ENCODE peak calls at places on chromosome 7, in six cellular contexts. One of them, this sample, is unnamed.

GRCh38 chr7:124652237-124652636 is 113.4 kb downstream of the GPR37 start:
- DNase-seq in lower lobe of right lung: no peak
- DNase-seq in thoracic aorta: no peak
- DNase-seq in nephron progenitor cell: no peak
- DNase-seq in AG04450: peak
- DNase-seq in A549: no peak
- DNase-seq in this sample: no peak

GRCh38 chr7:81029523-81029922 is 110.7 kb upstream of the SEMA3C start:
- DNase-seq in lower lobe of right lung: no peak
- DNase-seq in thoracic aorta: no peak
- DNase-seq in nephron progenitor cell: no peak
- DNase-seq in AG04450: no peak
- DNase-seq in A549: no peak
- DNase-seq in this sample: no peak

GRCh38 chr7:158102897-158103296 is 484.7 kb downstream of the PTPRN2 start:
- DNase-seq in lower lobe of right lung: no peak
- DNase-seq in thoracic aorta: no peak
- DNase-seq in nephron progenitor cell: no peak
- DNase-seq in AG04450: no peak
- DNase-seq in A549: no peak
- DNase-seq in this sample: no peak

GRCh38 chr7:22184549-22185199 is 172.3 kb downstream of the RAPGEF5 start:
- DNase-seq in lower lobe of right lung: no peak
- DNase-seq in thoracic aorta: no peak
- DNase-seq in nephron progenitor cell: no peak
- DNase-seq in AG04450: no peak
- DNase-seq in A549: no peak
- DNase-seq in this sample: no peak

GRCh38 chr7:98090116-98090515 is 16.5 kb upstream of the LMTK2 start:
- DNase-seq in lower lobe of right lung: no peak
- DNase-seq in thoracic aorta: no peak
- DNase-seq in nephron progenitor cell: no peak
- DNase-seq in AG04450: no peak
- DNase-seq in A549: no peak
- DNase-seq in this sample: no peak

GRCh38 chr7:155467846-155468821 is 10.2 kb downstream of the EN2 start:
- DNase-seq in lower lobe of right lung: peak
- DNase-seq in thoracic aorta: no peak
- DNase-seq in nephron progenitor cell: peak
- DNase-seq in AG04450: no peak
- DNase-seq in A549: no peak
- DNase-seq in this sample: no peak

GRCh38 chr7:44147026-44147881 is 6.1 kb upstream of the MYL7 start:
- DNase-seq in lower lobe of right lung: no peak
- DNase-seq in thoracic aorta: no peak
- DNase-seq in nephron progenitor cell: peak
- DNase-seq in AG04450: no peak
- DNase-seq in A549: no peak
- DNase-seq in this sample: no peak

GRCh38 chr7:101488826-101489572 is 126.3 kb downstream of the COL26A1 start:
- DNase-seq in lower lobe of right lung: no peak
- DNase-seq in thoracic aorta: no peak
- DNase-seq in nephron progenitor cell: no peak
- DNase-seq in AG04450: no peak
- DNase-seq in A549: no peak
- DNase-seq in this sample: no peak

GRCh38 chr7:139886899-139887298 is 57.8 kb downstream of the TBXAS1 start:
- DNase-seq in lower lobe of right lung: no peak
- DNase-seq in thoracic aorta: no peak
- DNase-seq in nephron progenitor cell: no peak
- DNase-seq in AG04450: no peak
- DNase-seq in A549: no peak
- DNase-seq in this sample: no peak

GRCh38 chr7:139886206-139886605 is 57.1 kb downstream of the TBXAS1 start:
- DNase-seq in lower lobe of right lung: no peak
- DNase-seq in thoracic aorta: no peak
- DNase-seq in nephron progenitor cell: no peak
- DNase-seq in AG04450: no peak
- DNase-seq in A549: no peak
- DNase-seq in this sample: no peak

GRCh38 chr7:139887895-139888518 is 58.9 kb downstream of the TBXAS1 start:
- DNase-seq in lower lobe of right lung: no peak
- DNase-seq in thoracic aorta: no peak
- DNase-seq in nephron progenitor cell: no peak
- DNase-seq in AG04450: no peak
- DNase-seq in A549: no peak
- DNase-seq in this sample: no peak

GRCh38 chr7:139893999-139894398 is 64.9 kb downstream of the TBXAS1 start:
- DNase-seq in lower lobe of right lung: no peak
- DNase-seq in thoracic aorta: no peak
- DNase-seq in nephron progenitor cell: no peak
- DNase-seq in AG04450: no peak
- DNase-seq in A549: no peak
- DNase-seq in this sample: no peak

GRCh38 chr7:139889186-139889871 is 60.3 kb downstream of the TBXAS1 start:
- DNase-seq in lower lobe of right lung: no peak
- DNase-seq in thoracic aorta: no peak
- DNase-seq in nephron progenitor cell: no peak
- DNase-seq in AG04450: no peak
- DNase-seq in A549: no peak
- DNase-seq in this sample: no peak
- TF ChIP-seq CTCF in lower lobe of right lung: no peak
- TF ChIP-seq CTCF in thoracic aorta: no peak
- TF ChIP-seq CTCF in nephron progenitor cell: no peak
- TF ChIP-seq CTCF in AG04450: no peak
- TF ChIP-seq CTCF in A549: no peak
- TF ChIP-seq CTCF in this sample: no peak

GRCh38 chr7:117129538-117129955 is 176.2 kb downstream of the ST7 start:
- DNase-seq in lower lobe of right lung: no peak
- DNase-seq in thoracic aorta: no peak
- DNase-seq in nephron progenitor cell: no peak
- DNase-seq in AG04450: no peak
- DNase-seq in A549: no peak
- DNase-seq in this sample: no peak

GRCh38 chr7:117124585-117125220 is 171.4 kb downstream of the ST7 start:
- DNase-seq in lower lobe of right lung: peak
- DNase-seq in thoracic aorta: peak
- DNase-seq in nephron progenitor cell: no peak
- DNase-seq in AG04450: peak
- DNase-seq in A549: no peak
- DNase-seq in this sample: peak

GRCh38 chr7:117130262-117130661 is 177.0 kb downstream of the ST7 start:
- DNase-seq in lower lobe of right lung: no peak
- DNase-seq in thoracic aorta: no peak
- DNase-seq in nephron progenitor cell: no peak
- DNase-seq in AG04450: no peak
- DNase-seq in A549: no peak
- DNase-seq in this sample: no peak

GRCh38 chr7:117126631-117127030 is 173.3 kb downstream of the ST7 start:
- DNase-seq in lower lobe of right lung: no peak
- DNase-seq in thoracic aorta: no peak
- DNase-seq in nephron progenitor cell: no peak
- DNase-seq in AG04450: no peak
- DNase-seq in A549: no peak
- DNase-seq in this sample: no peak

GRCh38 chr7:117127585-117128168 is 174.4 kb downstream of the ST7 start:
- DNase-seq in lower lobe of right lung: no peak
- DNase-seq in thoracic aorta: no peak
- DNase-seq in nephron progenitor cell: peak
- DNase-seq in AG04450: peak
- DNase-seq in A549: no peak
- DNase-seq in this sample: peak
- TF ChIP-seq CTCF in lower lobe of right lung: peak
- TF ChIP-seq CTCF in thoracic aorta: peak
- TF ChIP-seq CTCF in nephron progenitor cell: peak
- TF ChIP-seq CTCF in AG04450: peak
- TF ChIP-seq CTCF in A549: peak
- TF ChIP-seq CTCF in this sample: peak

DNA sequence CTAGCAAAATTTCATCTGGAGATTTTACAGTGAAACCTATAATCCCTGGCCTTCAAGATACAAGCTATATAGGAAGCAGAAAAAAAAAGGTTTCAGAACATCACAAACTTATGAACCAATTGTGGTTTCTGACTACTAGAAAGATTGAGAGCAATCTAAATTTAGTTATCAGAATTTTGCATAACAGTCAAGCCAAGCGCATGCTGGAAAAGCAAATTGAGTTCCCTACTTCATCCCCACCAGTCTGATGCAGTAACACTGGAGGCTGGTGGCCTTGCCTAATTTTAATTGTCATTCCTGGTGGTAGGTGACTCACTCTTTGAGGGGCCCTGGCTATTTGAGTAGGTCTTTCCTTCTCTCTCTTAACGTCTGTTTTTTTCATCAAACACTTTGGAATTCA is 46.3 kb upstream of the ELMO1 start:
- DNase-seq in lower lobe of right lung: no peak
- DNase-seq in thoracic aorta: no peak
- DNase-seq in nephron progenitor cell: no peak
- DNase-seq in AG04450: no peak
- DNase-seq in A549: no peak
- DNase-seq in this sample: no peak
- TF ChIP-seq CTCF in lower lobe of right lung: no peak
- TF ChIP-seq CTCF in thoracic aorta: no peak
- TF ChIP-seq CTCF in nephron progenitor cell: no peak
- TF ChIP-seq CTCF in AG04450: no peak
- TF ChIP-seq CTCF in A549: no peak
- TF ChIP-seq CTCF in this sample: no peak

GRCh38 chr7:90244909-90245841 is at the start of gene CFAP69:
- DNase-seq in lower lobe of right lung: peak
- DNase-seq in thoracic aorta: peak
- DNase-seq in nephron progenitor cell: peak
- DNase-seq in AG04450: peak
- DNase-seq in A549: peak
- DNase-seq in this sample: peak
- TF ChIP-seq CTCF in lower lobe of right lung: peak
- TF ChIP-seq CTCF in thoracic aorta: peak
- TF ChIP-seq CTCF in nephron progenitor cell: no peak
- TF ChIP-seq CTCF in AG04450: peak
- TF ChIP-seq CTCF in A549: no peak
- TF ChIP-seq CTCF in this sample: peak

This sample was measured in HFF-Myc.